ENCODE peak calls at places on chromosomes 11 and 22, in five cellular contexts. R, Z, B, L and N are unnamed samples.

GRCh38 chr11:109033627-109034340 is 368.9 kb downstream of the DDX10 start:
- DNase-seq in B (peak), Z (no peak), R (peak), L (no peak), N (peak)

GRCh38 chr11:124897681-124898680 is at the start of gene ROBO4:
- DNase-seq in Z (no peak), L (no peak), R (peak), B (peak), N (peak)

GRCh38 chr11:66957971-66958231 is 282 bp downstream of the PC start:
- DNase-seq in Z (no peak), B (no peak), R (no peak), L (no peak), N (no peak)

GRCh38 chr11:124763156-124763947 is 1.3 kb upstream of the ESAM start:
- DNase-seq in B (peak), L (no peak), Z (peak), R (peak), N (peak)

GRCh38 chr11:73414977-73415492 is 38.8 kb downstream of the RELT start:
- DNase-seq in B (peak), L (no peak), Z (no peak), R (peak), N (peak)

GRCh38 chr11:133903875-133904817 is 52.6 kb downstream of the IGSF9B start:
- DNase-seq in B (no peak), R (no peak), Z (no peak), L (no peak), N (no peak)

GRCh38 chr22:30650508-30651116 is 15.0 kb downstream of the SLC35E4 start:
- DNase-seq in B (no peak), R (no peak), L (peak), Z (no peak), N (no peak)

GRCh38 chr11:95547974-95548373 is 241.6 kb downstream of the FAM76B start:
- DNase-seq in R (no peak), L (no peak), B (no peak), Z (no peak), N (no peak)

GRCh38 chr11:128689586-128689945 is 4.3 kb upstream of the FLI1 start:
- DNase-seq in L (no peak), R (no peak), B (no peak), Z (no peak), N (no peak)

GRCh38 chr11:68839953-68840641 is 1.6 kb downstream of the CPT1A start:
- DNase-seq in L (no peak), B (peak), Z (no peak), R (peak), N (peak)

GRCh38 chr22:33006955-33007318 is 51.2 kb downstream of the SYN3 start:
- DNase-seq in L (no peak), R (no peak), Z (no peak), B (no peak), N (no peak)

GRCh38 chr22:26592368-26593015 is 2.6 kb upstream of the TPST2 start:
- DNase-seq in R (no peak), Z (no peak), L (no peak), B (no peak), N (no peak)

GRCh38 chr11:119403021-119403420 is 20.0 kb downstream of the THY1 start:
- DNase-seq in R (no peak), L (no peak), B (no peak), Z (no peak), N (no peak)

GRCh38 chr22:24498826-24499225 is 3.7 kb downstream of the UPB1 start:
- DNase-seq in Z (no peak), R (no peak), L (no peak), B (no peak), N (no peak)

GRCh38 chr11:124867700-124868099 is 2.5 kb downstream of the ROBO3 start:
- DNase-seq in R (peak), L (no peak), B (peak), Z (no peak), N (peak)

GRCh38 chr11:77090046-77090372 is 12.6 kb upstream of the OMP start:
- DNase-seq in B (no peak), Z (no peak), R (no peak), L (no peak), N (no peak)

GRCh38 chr11:8584511-8584910 is 9.5 kb downstream of the STK33 start:
- DNase-seq in R (no peak), B (no peak), Z (no peak), L (no peak), N (no peak)

GRCh38 chr22:22893891-22894739 is 6.5 kb downstream of the IGLL5 start:
- DNase-seq in Z (no peak), L (no peak), R (no peak), B (no peak), N (no peak)

GRCh38 chr11:19676508-19677379 is 35.9 kb upstream of the NAV2 start:
- DNase-seq in Z (no peak), L (no peak), R (no peak), B (no peak), N (no peak)

GRCh38 chr22:40177738-40178416 is at the start of gene TNRC6B:
- DNase-seq in L (peak), R (peak), Z (peak), B (peak), N (peak)

GRCh38 chr11:43951231-43951630 is 8.8 kb downstream of the C11orf96 start:
- DNase-seq in B (no peak), R (peak), Z (no peak), L (no peak), N (no peak)

GRCh38 chr11:17012712-17013547 is 1.3 kb downstream of the PLEKHA7 start:
- DNase-seq in B (peak), L (no peak), R (peak), Z (no peak), N (no peak)